ENCODE peak calls at places on chromosomes 2 and 18, in eight cellular contexts. P, Y, F, U, X, V, W and Q are unnamed samples.

GRCh38 chr2:36459725-36460137 is 104.2 kb downstream of the CRIM1 start:
- DNase-seq in X (peak), U (peak), P (peak), V (peak), W (peak), F (no peak), Y (peak), Q (no peak)

GRCh38 chr2:158726906-158727592 is 68.1 kb upstream of the DAPL1 start:
- DNase-seq in V (no peak), F (no peak), Y (peak), U (no peak), X (no peak), W (peak), P (peak), Q (no peak)

GRCh38 chr2:45093181-45093580 is 83.9 kb upstream of the SIX2 start:
- DNase-seq in V (no peak), X (no peak), F (no peak), W (no peak), P (no peak), Y (no peak), U (no peak), Q (no peak)

GRCh38 chr2:132677661-132678060 is 7.7 kb upstream of the LYPD1 start:
- DNase-seq in V (peak), F (no peak), U (no peak), P (no peak), X (no peak), W (peak), Y (no peak), Q (no peak)

GRCh38 chr2:235201796-235202195 is 250.0 kb downstream of the SH3BP4 start:
- DNase-seq in P (no peak), W (no peak), F (no peak), X (no peak), U (no peak), V (no peak), Y (no peak), Q (no peak)

GRCh38 chr18:21313576-21313975 is 71.5 kb downstream of the GREB1L start:
- DNase-seq in U (no peak), W (no peak), F (no peak), V (no peak), P (peak), X (no peak), Y (no peak), Q (no peak)

GRCh38 chr2:46521215-46521683 is 41.9 kb downstream of the TMEM247 start:
- DNase-seq in X (no peak), P (peak), V (peak), Y (peak), U (peak), F (no peak), W (peak), Q (peak)

GRCh38 chr18:34837769-34838194 is 127.7 kb downstream of the DTNA start:
- DNase-seq in P (peak), V (no peak), X (no peak), W (peak), Y (no peak), F (no peak), U (no peak), Q (no peak)

GRCh38 chr18:74493689-74494088 is 2.5 kb upstream of the CNDP2 start:
- DNase-seq in V (peak), W (peak), F (no peak), X (peak), U (peak), P (peak), Y (peak), Q (no peak)

GRCh38 chr18:68054669-68055068 is 538.1 kb upstream of the DSEL start:
- DNase-seq in X (no peak), Y (no peak), W (no peak), P (no peak), U (no peak), F (no peak), V (no peak), Q (no peak)

GRCh38 chr2:62724886-62725711 is 19.6 kb downstream of the EHBP1 start:
- DNase-seq in X (peak), P (no peak), Y (peak), U (peak), F (no peak), W (no peak), V (no peak), Q (no peak)

GRCh38 chr2:234761910-234762309 is 189.9 kb upstream of the SH3BP4 start:
- DNase-seq in V (no peak), U (no peak), P (no peak), F (peak), W (no peak), Y (no peak), X (no peak), Q (no peak)

DNA sequence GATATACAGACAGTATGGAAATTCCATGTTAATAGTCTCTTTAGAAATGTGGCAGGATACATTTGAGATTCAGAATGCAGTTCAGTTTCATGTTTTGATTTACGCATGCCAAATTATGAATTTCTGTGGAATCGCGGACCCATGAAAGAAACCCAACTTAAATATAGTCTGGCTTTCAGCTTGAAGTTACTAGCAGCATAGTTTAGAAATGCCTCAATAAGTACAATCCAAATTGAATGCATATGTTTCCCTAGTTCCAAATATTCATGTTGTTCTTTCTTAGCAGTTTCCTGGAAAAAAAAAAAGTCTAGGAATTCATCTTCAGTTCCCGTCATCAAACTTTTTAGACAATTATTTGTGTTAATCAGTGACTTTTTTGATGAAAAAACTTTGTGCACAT is 164.1 kb upstream of the RASGRP3 start:
- DNase-seq in F (no peak), V (no peak), U (no peak), P (no peak), X (no peak), Y (no peak), W (no peak), Q (no peak)
- H3K4me3 ChIP-seq in F (no peak), V (no peak), U (no peak), P (no peak), X (no peak), Y (no peak), W (no peak), Q (no peak)

GRCh38 chr2:33723322-33723721 is 124.2 kb upstream of the FAM98A start:
- DNase-seq in P (no peak), Y (no peak), U (no peak), W (no peak), F (no peak), V (no peak), X (no peak), Q (no peak)

GRCh38 chr2:33719067-33719466 is 120.0 kb upstream of the FAM98A start:
- DNase-seq in P (no peak), U (no peak), X (no peak), F (no peak), V (no peak), Y (no peak), W (no peak), Q (no peak)
- H3K4me3 ChIP-seq in P (no peak), U (no peak), X (no peak), F (no peak), V (no peak), Y (no peak), W (no peak), Q (no peak)

GRCh38 chr2:33314541-33314940 is 161.9 kb upstream of the RASGRP3 start:
- DNase-seq in P (no peak), W (no peak), Y (no peak), F (no peak), U (no peak), V (no peak), X (no peak), Q (no peak)
- H3K4me3 ChIP-seq in P (no peak), W (no peak), Y (no peak), F (no peak), U (no peak), V (no peak), X (no peak), Q (no peak)

DNA sequence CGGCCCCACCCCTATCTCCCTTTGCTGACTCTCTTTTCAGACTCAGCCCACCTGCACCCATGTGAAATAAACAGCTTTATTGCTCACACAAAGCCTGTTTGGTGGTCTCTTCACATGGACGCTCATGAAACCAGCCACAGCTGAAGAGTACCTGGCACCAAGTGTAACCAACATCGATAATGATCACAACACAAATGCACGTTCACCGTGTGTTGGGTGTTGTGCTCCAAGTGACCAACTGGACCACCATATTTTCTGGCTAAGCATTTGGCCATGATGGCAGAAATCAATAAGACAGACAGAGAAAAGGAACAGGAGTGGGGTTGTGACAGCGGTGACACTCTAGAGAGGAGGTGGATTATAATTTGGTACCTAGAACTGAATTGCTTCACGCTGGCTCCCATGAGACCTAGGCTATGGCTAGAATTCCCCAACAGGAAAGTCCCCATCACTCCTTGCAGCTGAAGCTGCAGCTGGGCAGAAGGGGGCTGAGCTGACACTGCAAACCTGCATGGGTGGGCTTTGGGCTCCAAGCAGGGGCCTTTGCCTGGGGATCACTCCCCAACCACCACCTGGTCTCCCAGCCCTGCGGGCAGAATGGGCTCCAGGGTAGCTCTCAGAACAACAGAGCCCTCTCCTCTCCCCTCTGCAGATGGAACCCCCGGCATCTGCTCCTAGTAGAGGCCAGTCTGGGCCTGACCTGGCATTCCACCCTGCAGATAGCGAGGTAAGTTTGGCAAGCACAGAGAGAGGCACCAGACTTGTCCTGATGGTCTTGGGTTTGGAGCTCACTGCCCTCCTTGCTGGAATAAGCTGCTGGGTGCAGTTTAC is 14.6 kb upstream of the LRRFIP1 start:
- DNase-seq in Y (no peak), X (no peak), W (no peak), U (no peak), F (no peak), V (no peak), P (no peak), Q (no peak)
- H3K4me3 ChIP-seq in Y (no peak), X (no peak), W (no peak), U (no peak), F (no peak), V (no peak), P (no peak), Q (no peak)

GRCh38 chr2:228181098-228182019 is at the start of gene SPHKAP:
- DNase-seq in P (no peak), F (no peak), U (peak), Y (no peak), W (no peak), X (no peak), V (no peak), Q (no peak)
- H3K4me3 ChIP-seq in P (no peak), F (no peak), U (peak), Y (no peak), W (no peak), X (peak), V (no peak), Q (no peak)

DNA sequence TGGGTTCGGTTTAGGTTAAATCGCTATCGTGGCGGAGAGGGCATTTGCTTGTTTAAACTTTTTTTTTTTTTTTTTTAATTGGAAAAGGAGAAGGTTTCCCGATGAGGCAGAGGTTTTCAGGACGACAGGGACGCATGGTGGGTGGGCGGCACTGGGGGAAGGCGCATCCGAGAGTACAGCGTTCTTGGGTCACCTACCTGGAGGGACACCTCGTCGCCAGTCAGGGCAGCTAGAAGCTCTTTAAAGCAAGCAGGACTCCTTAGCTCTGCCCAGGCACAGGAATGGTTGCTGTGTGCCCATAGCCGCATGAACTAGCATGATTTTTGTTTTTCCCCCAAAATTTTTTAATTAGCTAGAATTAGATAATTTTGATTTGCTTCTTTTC is 444 bp downstream of the LDLRAD4 start:
- DNase-seq in V (no peak), W (no peak), U (no peak), P (no peak), X (no peak), F (no peak), Y (no peak), Q (no peak)
- H3K4me3 ChIP-seq in V (no peak), W (no peak), U (no peak), P (no peak), X (peak), F (peak), Y (peak), Q (no peak)

DNA sequence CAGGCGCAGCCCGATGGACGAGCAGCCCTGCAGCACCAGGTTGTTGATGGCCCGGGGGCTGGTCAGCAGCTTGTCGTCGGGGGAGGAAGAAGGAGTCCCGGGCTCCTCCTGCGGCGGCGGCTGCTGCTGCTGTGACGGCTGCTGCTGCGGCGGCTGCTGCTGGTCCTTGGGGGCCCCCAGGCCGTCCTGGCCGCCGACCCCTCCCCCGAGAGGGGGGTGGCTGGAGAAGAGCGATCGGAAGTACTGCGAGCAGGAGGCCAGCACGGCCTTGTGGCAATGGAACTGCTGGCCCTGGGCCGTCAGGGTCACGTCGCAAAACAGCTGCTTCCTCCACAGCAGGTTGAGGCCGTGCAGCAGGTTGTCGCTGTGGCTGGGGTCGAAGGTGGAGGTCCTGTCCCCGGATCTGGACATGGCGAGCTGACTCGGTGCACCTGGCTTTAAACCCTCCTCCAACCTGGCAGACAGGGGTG is 2.6 kb downstream of the KLHL14 start:
- DNase-seq in U (no peak), W (no peak), P (no peak), X (no peak), V (no peak), Y (no peak), F (no peak), Q (no peak)
- H3K4me3 ChIP-seq in U (no peak), W (no peak), P (no peak), X (no peak), V (peak), Y (no peak), F (peak), Q (no peak)

GRCh38 chr2:15749460-15750432 is 158.1 kb downstream of the DDX1 start:
- DNase-seq in V (no peak), P (no peak), Y (no peak), F (no peak), X (no peak), W (no peak), U (no peak), Q (no peak)
- H3K4me3 ChIP-seq in V (no peak), P (no peak), Y (no peak), F (no peak), X (no peak), W (no peak), U (no peak), Q (no peak)